ENCODE peak calls at places on chromosomes 2 and 18, in eight cellular contexts. T is psoas muscle, L is neural progenitor cell, P is tibial nerve, B is esophagus squamous epithelium, N is lower lobe of right lung, Y is stomach, F is PC-3. O is an unnamed sample. For H3K27me3, the result is how much of the 10 kb centered on the place peaks cover.

GRCh38 chr18:45567123-45567522 is 48.2 kb upstream of the SLC14A2 start:
- DNase-seq in T (no peak), L (no peak), P (no peak), B (no peak), N (no peak), Y (no peak), F (no peak), O (no peak)

GRCh38 chr2:102342888-102343287 is 12.7 kb upstream of the IL18R1 start:
- DNase-seq in T (no peak), L (no peak), P (no peak), B (no peak), N (no peak), Y (no peak), F (peak), O (no peak)

GRCh38 chr2:25437881-25438662 is 96.3 kb upstream of the DNMT3A start:
- DNase-seq in T (no peak), L (no peak), P (no peak), B (no peak), N (no peak), Y (no peak), F (no peak), O (no peak)

GRCh38 chr2:121897335-121897970 is 142.0 kb downstream of the TSN start:
- DNase-seq in T (no peak), L (peak), P (no peak), B (no peak), N (no peak), Y (no peak), F (peak), O (no peak)

GRCh38 chr2:24456610-24457556 is 34.2 kb upstream of the NCOA1 start:
- DNase-seq in T (peak), L (no peak), P (peak), B (no peak), N (no peak), Y (peak), F (peak), O (peak)

GRCh38 chr2:58598171-58598570 is 357.0 kb upstream of the FANCL start:
- DNase-seq in T (no peak), L (no peak), P (no peak), B (no peak), N (no peak), Y (no peak), F (no peak), O (no peak)

GRCh38 chr2:190344275-190344827 is 962 bp downstream of the INPP1 start:
- DNase-seq in T (peak), L (no peak), P (peak), B (no peak), N (no peak), Y (peak), F (peak), O (peak)

GRCh38 chr2:204468689-204469429 is 76.4 kb upstream of the PARD3B start:
- DNase-seq in T (no peak), L (no peak), P (no peak), B (no peak), N (no peak), Y (no peak), F (peak), O (no peak)

GRCh38 chr2:163778045-163778753 is 42.4 kb upstream of the FIGN start:
- DNase-seq in T (no peak), L (no peak), P (no peak), B (no peak), N (no peak), Y (peak), F (peak), O (no peak)

GRCh38 chr18:34746614-34747013 is 36.5 kb downstream of the DTNA start:
- DNase-seq in T (no peak), L (no peak), P (no peak), B (no peak), N (no peak), Y (no peak), F (no peak), O (no peak)
- H3K27ac ChIP-seq in T (no peak), L (no peak), P (no peak), B (no peak), N (no peak), Y (no peak), F (no peak), O (no peak)

DNA sequence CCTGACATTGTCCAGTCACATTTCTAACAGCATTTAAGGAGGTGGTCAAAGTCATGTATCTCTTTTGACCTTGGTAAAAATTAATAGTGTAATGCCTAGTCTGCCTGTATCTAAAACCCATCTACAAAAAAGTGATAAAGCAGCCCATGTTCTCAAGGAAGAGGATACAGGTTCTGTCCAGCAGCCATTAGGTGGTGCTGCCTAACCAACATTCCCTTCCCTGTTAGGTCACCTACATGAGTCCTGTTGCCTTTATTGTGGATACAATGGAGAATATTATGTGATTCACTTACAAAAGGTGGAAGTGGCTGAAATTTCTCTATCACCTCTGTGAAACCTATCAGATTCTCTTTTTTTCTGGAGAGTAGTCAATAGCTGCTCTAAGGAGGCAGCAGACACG is 52.5 kb downstream of the AQP4 start:
- DNase-seq in T (no peak), L (peak), P (no peak), B (no peak), N (no peak), Y (peak), F (peak), O (no peak)
- TF ChIP-seq CTCF in T (peak), L (peak), P (peak), B (no peak), N (peak), Y (no peak), F (peak), O (peak)

GRCh38 chr18:22337878-22338277 is 79.8 kb downstream of the CTAGE1 start:
- DNase-seq in T (no peak), L (no peak), P (no peak), B (no peak), N (no peak), Y (no peak), F (no peak), O (no peak)

GRCh38 chr18:22337311-22337710 is 80.4 kb downstream of the CTAGE1 start:
- DNase-seq in T (no peak), L (no peak), P (no peak), B (no peak), N (no peak), Y (no peak), F (no peak), O (no peak)

GRCh38 chr18:22339913-22340312 is 77.8 kb downstream of the CTAGE1 start:
- DNase-seq in T (no peak), L (no peak), P (no peak), B (no peak), N (no peak), Y (no peak), F (no peak), O (no peak)

GRCh38 chr18:22342625-22343024 is 75.1 kb downstream of the CTAGE1 start:
- DNase-seq in T (no peak), L (no peak), P (no peak), B (no peak), N (peak), Y (peak), F (peak), O (no peak)

DNA sequence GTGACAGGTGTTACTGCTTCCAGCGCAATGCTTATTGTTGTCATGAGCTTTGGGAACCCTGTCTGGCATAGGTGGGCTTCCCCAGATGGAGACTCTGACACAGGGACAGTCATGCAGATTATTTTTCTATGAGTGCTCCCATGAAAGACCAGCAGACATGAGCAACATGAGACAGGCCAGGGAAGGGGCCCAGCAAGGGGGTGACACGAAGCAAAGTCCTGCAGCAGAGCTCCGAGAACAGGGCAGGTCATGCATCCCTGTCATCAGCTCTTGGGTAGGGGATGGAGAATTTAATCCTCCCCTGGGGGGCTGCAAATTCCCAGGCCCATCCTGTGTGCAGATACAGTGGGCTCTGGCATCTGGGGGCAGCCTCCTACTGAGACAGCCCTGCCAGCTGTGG is 77.4 kb downstream of the CTAGE1 start:
- DNase-seq in T (no peak), L (no peak), P (no peak), B (no peak), N (no peak), Y (no peak), F (no peak), O (no peak)
- H3K27me3 ChIP-seq in T (under half), L (half or more), P (under half), B (under half), N (under half), Y (under half), F (under half), O (under half)

GRCh38 chr2:39497077-39497867 is 60.2 kb upstream of the MAP4K3 start:
- DNase-seq in T (no peak), L (no peak), P (no peak), B (no peak), N (no peak), Y (no peak), F (no peak), O (no peak)
- H3K27ac ChIP-seq in T (no peak), L (no peak), P (no peak), B (no peak), N (no peak), Y (peak), F (no peak), O (no peak)

GRCh38 chr2:224751996-224752698 is 36.0 kb upstream of the CCDC195 start:
- DNase-seq in T (no peak), L (no peak), P (no peak), B (no peak), N (no peak), Y (no peak), F (no peak), O (no peak)

GRCh38 chr2:224754129-224754528 is 38.0 kb upstream of the CCDC195 start:
- DNase-seq in T (no peak), L (no peak), P (no peak), B (no peak), N (no peak), Y (no peak), F (no peak), O (no peak)

GRCh38 chr2:224747765-224748164 is 31.6 kb upstream of the CCDC195 start:
- DNase-seq in T (no peak), L (no peak), P (no peak), B (no peak), N (no peak), Y (no peak), F (no peak), O (no peak)

GRCh38 chr2:224749136-224749535 is 33.0 kb upstream of the CCDC195 start:
- DNase-seq in T (no peak), L (peak), P (no peak), B (no peak), N (no peak), Y (no peak), F (peak), O (no peak)
- TF ChIP-seq CTCF in T (no peak), L (peak), P (no peak), B (no peak), N (no peak), Y (no peak), F (peak), O (no peak)

DNA sequence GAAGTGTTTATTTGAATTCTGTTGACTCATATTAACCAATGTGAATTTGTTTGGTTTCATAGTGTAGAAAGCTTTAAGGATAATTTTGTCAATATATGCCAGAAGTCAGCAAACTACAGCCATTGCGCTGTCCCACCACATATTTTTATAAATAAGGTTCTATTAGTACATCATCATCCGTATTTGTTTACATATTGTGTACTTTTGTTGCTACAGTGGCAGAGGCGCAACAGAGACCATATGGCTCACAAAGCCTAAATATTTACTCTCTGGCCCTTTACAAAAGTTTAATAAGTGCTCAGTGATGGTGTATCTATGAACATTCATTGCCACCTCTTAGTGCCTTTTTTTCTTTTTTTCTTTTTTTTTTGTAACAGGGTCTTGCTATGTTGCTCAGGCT is 6.4 kb downstream of the ERLEC1 start:
- DNase-seq in T (no peak), L (no peak), P (no peak), B (no peak), N (no peak), Y (no peak), F (no peak), O (no peak)
- H3K27me3 ChIP-seq in T (under half), L (under half), P (under half), B (under half), N (under half), Y (under half), F (under half), O (under half)